ENCODE peak calls at places on chromosome 6, in six cellular contexts. One of them, this sample, is unnamed.

GRCh38 chr6:107977283-107977682 is 19.3 kb upstream of the SEC63 start:
- DNase-seq in GM18507: no peak
- DNase-seq in astrocyte of the spinal cord: peak
- DNase-seq in MCF 10A: peak
- DNase-seq in coronary artery: no peak
- DNase-seq in Peyer's patch: no peak
- DNase-seq in this sample: peak

GRCh38 chr6:15365273-15365687 is 119.4 kb downstream of the JARID2 start:
- DNase-seq in GM18507: no peak
- DNase-seq in astrocyte of the spinal cord: peak
- DNase-seq in MCF 10A: peak
- DNase-seq in coronary artery: peak
- DNase-seq in Peyer's patch: peak
- DNase-seq in this sample: peak

GRCh38 chr6:44056392-44057237 is 70.6 kb downstream of the MRPL14 start:
- DNase-seq in GM18507: no peak
- DNase-seq in astrocyte of the spinal cord: peak
- DNase-seq in MCF 10A: peak
- DNase-seq in coronary artery: no peak
- DNase-seq in Peyer's patch: peak
- DNase-seq in this sample: no peak

GRCh38 chr6:155349956-155350355 is 35.7 kb upstream of the TFB1M start:
- DNase-seq in GM18507: no peak
- DNase-seq in astrocyte of the spinal cord: no peak
- DNase-seq in MCF 10A: no peak
- DNase-seq in coronary artery: no peak
- DNase-seq in Peyer's patch: no peak
- DNase-seq in this sample: no peak

GRCh38 chr6:93474733-93475179 is 55.4 kb upstream of the EPHA7 start:
- DNase-seq in GM18507: no peak
- DNase-seq in astrocyte of the spinal cord: no peak
- DNase-seq in MCF 10A: no peak
- DNase-seq in coronary artery: no peak
- DNase-seq in Peyer's patch: peak
- DNase-seq in this sample: no peak

GRCh38 chr6:133837801-133838349 is 51.0 kb upstream of the TCF21 start:
- DNase-seq in GM18507: peak
- DNase-seq in astrocyte of the spinal cord: peak
- DNase-seq in MCF 10A: peak
- DNase-seq in coronary artery: no peak
- DNase-seq in Peyer's patch: peak
- DNase-seq in this sample: no peak

GRCh38 chr6:111809264-111809663 is 64.0 kb downstream of the FYN start:
- DNase-seq in GM18507: no peak
- DNase-seq in astrocyte of the spinal cord: no peak
- DNase-seq in MCF 10A: peak
- DNase-seq in coronary artery: no peak
- DNase-seq in Peyer's patch: no peak
- DNase-seq in this sample: no peak

GRCh38 chr6:89984926-89985743 is 90.9 kb downstream of the GJA10 start:
- DNase-seq in GM18507: no peak
- DNase-seq in astrocyte of the spinal cord: peak
- DNase-seq in MCF 10A: peak
- DNase-seq in coronary artery: no peak
- DNase-seq in Peyer's patch: no peak
- DNase-seq in this sample: no peak

GRCh38 chr6:135922170-135922569 is 70.7 kb downstream of the PDE7B start:
- DNase-seq in GM18507: no peak
- DNase-seq in astrocyte of the spinal cord: peak
- DNase-seq in MCF 10A: peak
- DNase-seq in coronary artery: no peak
- DNase-seq in Peyer's patch: no peak
- DNase-seq in this sample: no peak

GRCh38 chr6:47318236-47318974 is 8.7 kb upstream of the TNFRSF21 start:
- DNase-seq in GM18507: no peak
- DNase-seq in astrocyte of the spinal cord: no peak
- DNase-seq in MCF 10A: no peak
- DNase-seq in coronary artery: no peak
- DNase-seq in Peyer's patch: peak
- DNase-seq in this sample: no peak

GRCh38 chr6:90663873-90664272 is 77.0 kb upstream of the MAP3K7 start:
- DNase-seq in GM18507: no peak
- DNase-seq in astrocyte of the spinal cord: no peak
- DNase-seq in MCF 10A: no peak
- DNase-seq in coronary artery: no peak
- DNase-seq in Peyer's patch: no peak
- DNase-seq in this sample: no peak

GRCh38 chr6:3324262-3324942 is 65.7 kb downstream of the PSMG4 start:
- DNase-seq in GM18507: no peak
- DNase-seq in astrocyte of the spinal cord: peak
- DNase-seq in MCF 10A: peak
- DNase-seq in coronary artery: peak
- DNase-seq in Peyer's patch: no peak
- DNase-seq in this sample: peak

GRCh38 chr6:11362481-11363018 is 130.1 kb upstream of the NEDD9 start:
- DNase-seq in GM18507: no peak
- DNase-seq in astrocyte of the spinal cord: no peak
- DNase-seq in MCF 10A: no peak
- DNase-seq in coronary artery: no peak
- DNase-seq in Peyer's patch: no peak
- DNase-seq in this sample: no peak

GRCh38 chr6:75205776-75206334 is at the start of gene COL12A1:
- DNase-seq in GM18507: no peak
- DNase-seq in astrocyte of the spinal cord: peak
- DNase-seq in MCF 10A: peak
- DNase-seq in coronary artery: peak
- DNase-seq in Peyer's patch: peak
- DNase-seq in this sample: peak

GRCh38 chr6:28758046-28758817 is 165.6 kb downstream of the TRIM27 start:
- DNase-seq in GM18507: no peak
- DNase-seq in astrocyte of the spinal cord: peak
- DNase-seq in MCF 10A: peak
- DNase-seq in coronary artery: no peak
- DNase-seq in Peyer's patch: no peak
- DNase-seq in this sample: no peak

GRCh38 chr6:118712955-118713354 is 61.6 kb upstream of the CEP85L start:
- DNase-seq in GM18507: no peak
- DNase-seq in astrocyte of the spinal cord: peak
- DNase-seq in MCF 10A: peak
- DNase-seq in coronary artery: no peak
- DNase-seq in Peyer's patch: no peak
- DNase-seq in this sample: peak

GRCh38 chr6:144395835-144396234 is 110.7 kb downstream of the UTRN start:
- DNase-seq in GM18507: no peak
- DNase-seq in astrocyte of the spinal cord: no peak
- DNase-seq in MCF 10A: no peak
- DNase-seq in coronary artery: no peak
- DNase-seq in Peyer's patch: no peak
- DNase-seq in this sample: no peak

GRCh38 chr6:132716238-132716637 is 2.4 kb upstream of the VNN1 start:
- DNase-seq in GM18507: no peak
- DNase-seq in astrocyte of the spinal cord: no peak
- DNase-seq in MCF 10A: no peak
- DNase-seq in coronary artery: no peak
- DNase-seq in Peyer's patch: no peak
- DNase-seq in this sample: no peak